ENCODE peak calls at places on chromosomes 1 and 21, in six cellular contexts. H is GF-D8; S is activated naive CD8-positive, alpha-beta T cell treated with anti-CD3 and anti-CD28 coated beads for 36 hours; Y is left kidney; V is T-helper 1 cell; F is cardiac fibroblast. J is an unnamed sample.

GRCh38 chr21:45228171-45228641 is 59.5 kb downstream of the POFUT2 start:
- DNase-seq in V (peak), S (peak), H (no peak), F (peak), Y (no peak), J (peak)

GRCh38 chr21:41606706-41607105 is 98.7 kb upstream of the TMPRSS2 start:
- DNase-seq in V (no peak), S (no peak), Y (no peak), H (no peak), F (no peak), J (no peak)

GRCh38 chr1:73839922-73840321 is 358.1 kb downstream of the LRRIQ3 start:
- DNase-seq in F (peak), S (no peak), Y (peak), V (no peak), H (no peak), J (no peak)

GRCh38 chr1:32612189-32612881 is 38.0 kb downstream of the ZBTB8OS start:
- DNase-seq in F (peak), H (no peak), V (peak), Y (peak), S (peak), J (no peak)

GRCh38 chr1:152842556-152842955 is at the start of gene LCE6A:
- DNase-seq in V (no peak), F (no peak), S (no peak), Y (no peak), H (no peak), J (no peak)

GRCh38 chr1:19310720-19311502 is 1.0 kb downstream of the AKR7A2 start:
- DNase-seq in H (no peak), S (no peak), V (no peak), Y (peak), F (peak), J (no peak)

GRCh38 chr1:160565568-160565967 is 13.7 kb downstream of the CD84 start:
- DNase-seq in S (no peak), F (no peak), H (no peak), V (no peak), Y (no peak), J (no peak)

GRCh38 chr1:171251741-171252300 is 3.5 kb downstream of the FMO1 start:
- DNase-seq in S (peak), F (peak), Y (peak), V (no peak), H (no peak), J (no peak)

GRCh38 chr1:6897138-6897537 is 111.9 kb downstream of the CAMTA1 start:
- DNase-seq in H (no peak), F (no peak), S (no peak), V (no peak), Y (no peak), J (no peak)

GRCh38 chr21:41848971-41849580 is 30.1 kb downstream of the PRDM15 start:
- DNase-seq in V (no peak), Y (no peak), F (no peak), H (no peak), S (no peak), J (no peak)

GRCh38 chr1:193654951-193655705 is 468.7 kb upstream of the B3GALT2 start:
- DNase-seq in F (peak), Y (no peak), S (no peak), V (peak), H (no peak), J (no peak)

GRCh38 chr1:110298991-110299390 is 40.2 kb upstream of the RBM15 start:
- DNase-seq in Y (no peak), V (no peak), F (no peak), H (no peak), S (no peak), J (no peak)

GRCh38 chr1:27643626-27644368 is 8.8 kb upstream of the FGR start:
- DNase-seq in S (peak), H (peak), Y (peak), V (peak), F (peak), J (no peak)

GRCh38 chr1:198903203-198903602 is 264.4 kb downstream of the PTPRC start:
- DNase-seq in F (peak), Y (peak), S (no peak), H (no peak), V (no peak), J (no peak)

J was measured in AG04450.